ENCODE peak calls at places on chromosomes 3 and 15, in ten cellular contexts. K is AG09309, T is choroid plexus epithelial cell, C is upper lobe of right lung, W is astrocyte, F is cardiac muscle cell, R is GM20000, G is activated B cell treated with CpG ODN at 0.5 μM for 24 hours, U is fibroblast of villous mesenchyme, I is left lung. O is an unnamed sample.

GRCh38 chr3:58998476-58999117 is 51.2 kb downstream of the CFAP20DC start:
- DNase-seq in K (peak), T (peak), C (no peak), W (peak), F (peak), R (no peak), G (no peak), U (peak), I (no peak), O (peak)

GRCh38 chr3:149371001-149371722 is 6.3 kb downstream of the TM4SF1 start:
- DNase-seq in K (no peak), T (peak), C (no peak), W (peak), F (peak), R (no peak), G (no peak), U (peak), I (no peak), O (no peak)

GRCh38 chr15:79432345-79433311 is 492 bp downstream of the MINAR1 start:
- DNase-seq in K (no peak), T (peak), C (no peak), W (no peak), F (peak), R (no peak), G (no peak), U (no peak), I (peak), O (no peak)

GRCh38 chr3:148023994-148024393 is 614.8 kb downstream of the ZIC1 start:
- DNase-seq in K (peak), T (peak), C (no peak), W (peak), F (peak), R (no peak), G (no peak), U (peak), I (no peak), O (no peak)

GRCh38 chr3:43203022-43203421 is 83.3 kb upstream of the SNRK start:
- DNase-seq in K (no peak), T (no peak), C (no peak), W (no peak), F (peak), R (no peak), G (no peak), U (no peak), I (no peak), O (no peak)

GRCh38 chr15:65304393-65305143 is at the start of gene RNU5B-1:
- DNase-seq in K (peak), T (peak), C (peak), W (peak), F (peak), R (peak), G (peak), U (peak), I (no peak), O (peak)

GRCh38 chr15:84658080-84658787 is at the start of gene NMB:
- DNase-seq in K (peak), T (peak), C (peak), W (peak), F (peak), R (peak), G (peak), U (peak), I (peak), O (no peak)

GRCh38 chr3:188361888-188362287 is 207.9 kb downstream of the LPP start:
- DNase-seq in K (no peak), T (no peak), C (no peak), W (no peak), F (no peak), R (no peak), G (no peak), U (no peak), I (no peak), O (no peak)

GRCh38 chr3:10248984-10249748 is 907 bp downstream of the TATDN2 start:
- DNase-seq in K (no peak), T (peak), C (peak), W (peak), F (no peak), R (peak), G (peak), U (peak), I (peak), O (no peak)

GRCh38 chr3:149566296-149566945 is 91.4 kb downstream of the WWTR1 start:
- DNase-seq in K (no peak), T (peak), C (no peak), W (peak), F (peak), R (no peak), G (no peak), U (peak), I (no peak), O (no peak)

GRCh38 chr3:197335428-197336132 is 37.2 kb upstream of the DLG1 start:
- DNase-seq in K (no peak), T (no peak), C (no peak), W (peak), F (peak), R (no peak), G (no peak), U (no peak), I (no peak), O (no peak)

GRCh38 chr3:119018690-119019463 is 15.8 kb downstream of the IGSF11 start:
- DNase-seq in K (no peak), T (no peak), C (no peak), W (no peak), F (no peak), R (no peak), G (no peak), U (no peak), I (no peak), O (no peak)

GRCh38 chr3:196164576-196164975 is 46.6 kb downstream of the ZDHHC19 start:
- DNase-seq in K (no peak), T (no peak), C (no peak), W (no peak), F (no peak), R (no peak), G (no peak), U (no peak), I (no peak), O (no peak)

GRCh38 chr3:62207197-62207596 is 166.2 kb downstream of the FEZF2 start:
- DNase-seq in K (no peak), T (no peak), C (no peak), W (no peak), F (no peak), R (no peak), G (no peak), U (no peak), I (no peak), O (no peak)

GRCh38 chr3:62210016-62210415 is 163.3 kb downstream of the FEZF2 start:
- DNase-seq in K (no peak), T (no peak), C (no peak), W (no peak), F (no peak), R (no peak), G (no peak), U (no peak), I (no peak), O (no peak)

GRCh38 chr3:62208385-62208784 is 165.0 kb downstream of the FEZF2 start:
- DNase-seq in K (no peak), T (no peak), C (no peak), W (no peak), F (no peak), R (no peak), G (no peak), U (no peak), I (no peak), O (no peak)

GRCh38 chr3:62214850-62215249 is 158.5 kb downstream of the FEZF2 start:
- DNase-seq in K (no peak), T (no peak), C (no peak), W (no peak), F (no peak), R (no peak), G (no peak), U (no peak), I (no peak), O (no peak)

DNA sequence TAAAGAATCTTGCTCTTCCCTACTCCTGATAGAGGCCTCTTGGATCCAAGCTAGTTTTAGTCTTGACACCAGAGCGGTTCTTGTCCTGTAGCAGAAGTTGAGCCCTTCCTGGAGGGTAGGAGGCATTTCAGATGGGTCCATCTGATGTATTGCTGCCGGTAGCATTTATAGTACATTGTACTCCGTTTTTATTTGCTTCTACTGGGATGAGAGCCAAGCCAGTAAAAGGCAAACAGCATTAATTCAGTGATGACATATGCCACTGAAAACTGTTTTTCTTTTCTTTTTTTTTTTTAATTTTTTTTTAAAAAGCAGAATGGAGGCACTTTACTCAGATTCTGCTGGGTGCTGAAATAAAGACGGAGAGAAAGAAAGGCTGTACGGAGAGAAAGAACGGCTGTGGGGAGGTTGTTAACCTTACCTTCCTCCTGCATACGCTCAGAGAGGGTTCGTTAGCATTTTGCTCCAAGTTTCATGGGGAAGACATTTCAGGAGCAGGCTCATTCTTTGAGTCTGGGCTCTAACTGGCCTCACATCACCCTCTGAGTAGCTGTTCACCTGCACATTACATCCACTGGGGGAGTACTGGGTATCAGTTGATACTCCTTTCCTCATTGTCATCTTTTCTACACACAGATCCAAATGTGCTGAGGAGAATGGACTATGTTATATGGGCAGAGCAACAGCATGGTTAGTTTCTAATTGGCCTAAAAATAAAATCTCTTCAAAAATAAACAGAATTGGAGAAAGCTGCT is 161.5 kb downstream of the FEZF2 start:
- DNase-seq in K (no peak), T (no peak), C (no peak), W (no peak), F (no peak), R (no peak), G (no peak), U (no peak), I (no peak), O (no peak)
- TF ChIP-seq CTCF in K (peak), T (peak), C (no peak), W (peak), F (peak), R (no peak), G (no peak), U (no peak), I (no peak), O (no peak)

GRCh38 chr3:123941150-123941941 is 19.7 kb downstream of the CCDC14 start:
- DNase-seq in K (no peak), T (peak), C (no peak), W (no peak), F (no peak), R (no peak), G (no peak), U (peak), I (no peak), O (no peak)
- TF ChIP-seq CTCF in K (peak), T (peak), C (peak), W (no peak), F (peak), R (no peak), G (no peak), U (peak), I (no peak), O (no peak)

DNA sequence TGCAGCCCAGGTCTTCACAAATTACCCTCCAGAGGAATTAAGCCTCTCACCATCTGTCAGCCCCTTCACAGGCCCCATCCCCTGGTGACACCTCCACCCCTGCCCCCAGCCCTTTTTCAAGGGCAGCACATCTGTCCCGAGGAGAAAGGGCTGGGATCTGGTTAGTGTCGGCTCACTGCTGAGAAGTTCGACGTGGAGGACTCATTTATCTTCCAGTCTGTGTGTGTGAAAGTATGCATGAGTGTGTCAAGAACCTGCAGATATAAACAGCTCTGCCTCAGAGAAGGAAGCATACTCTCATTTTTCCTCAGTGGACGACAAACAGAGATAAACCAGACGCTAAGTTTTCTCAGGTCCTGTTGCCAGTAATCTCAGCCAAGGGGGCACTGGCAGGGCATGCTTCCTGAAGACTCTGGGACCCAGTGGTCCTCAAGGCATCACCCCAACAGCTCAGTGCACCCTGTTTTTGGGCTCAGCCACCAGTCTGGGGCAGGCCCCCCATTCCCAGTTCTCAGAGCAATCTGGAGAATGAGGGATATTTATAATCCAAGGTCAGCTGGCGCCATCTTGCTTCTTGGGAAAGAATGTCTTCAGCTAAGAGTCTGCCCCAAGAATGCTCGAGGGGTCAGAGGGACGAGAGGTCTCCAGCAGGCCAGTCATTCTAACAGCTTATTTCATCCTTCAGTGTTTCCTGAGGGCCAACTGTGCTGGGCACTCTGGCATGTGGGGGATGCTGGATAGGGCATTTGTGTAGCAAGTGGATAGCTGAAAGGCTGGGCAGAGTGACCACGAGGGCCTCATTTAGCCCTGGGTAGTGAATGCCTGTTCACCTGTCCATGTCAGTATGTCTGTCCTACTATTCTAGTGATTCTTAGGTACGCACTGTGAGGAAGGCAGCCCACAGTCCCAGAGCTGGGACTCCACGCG is 73.6 kb downstream of the ADCY5 start:
- DNase-seq in K (no peak), T (peak), C (peak), W (no peak), F (no peak), R (no peak), G (no peak), U (no peak), I (no peak), O (no peak)
- TF ChIP-seq CTCF in K (no peak), T (peak), C (no peak), W (no peak), F (no peak), R (no peak), G (no peak), U (no peak), I (no peak), O (no peak)

GRCh38 chr3:167151671-167152070 is 228.4 kb downstream of the ZBBX start:
- DNase-seq in K (no peak), T (no peak), C (no peak), W (no peak), F (no peak), R (no peak), G (no peak), U (no peak), I (no peak), O (no peak)
- TF ChIP-seq CTCF in K (no peak), T (no peak), C (no peak), W (no peak), F (no peak), R (no peak), G (no peak), U (no peak), I (no peak), O (no peak)

O was measured in kidney epithelial cell.